ENCODE peak calls at places on chromosomes 16 and 17, in four cellular contexts. One of them, this sample, is unnamed.

GRCh38 chr16:57357330-57358151 is 1.0 kb upstream of the CCL22 start:
- DNase-seq in HepG2: peak
- DNase-seq in SK-N-SH: no peak
- DNase-seq in GM12878: peak
- DNase-seq in this sample: no peak

GRCh38 chr17:75610103-75610984 is 22.7 kb downstream of the MYO15B start:
- DNase-seq in HepG2: peak
- DNase-seq in GM12878: no peak
- DNase-seq in SK-N-SH: no peak
- DNase-seq in this sample: peak

GRCh38 chr17:62778990-62779681 is 29.0 kb downstream of the MARCHF10 start:
- DNase-seq in GM12878: no peak
- DNase-seq in HepG2: peak
- DNase-seq in SK-N-SH: peak
- DNase-seq in this sample: peak

GRCh38 chr16:4116328-4117249 is at the start of gene ADCY9:
- DNase-seq in SK-N-SH: peak
- DNase-seq in GM12878: no peak
- DNase-seq in HepG2: peak
- DNase-seq in this sample: peak

GRCh38 chr16:19555938-19556778 is 655 bp downstream of the VPS35L start:
- DNase-seq in GM12878: peak
- DNase-seq in SK-N-SH: peak
- DNase-seq in HepG2: no peak
- DNase-seq in this sample: peak

GRCh38 chr16:56980792-56981724 is 8.3 kb upstream of the NLRC5 start:
- DNase-seq in SK-N-SH: no peak
- DNase-seq in HepG2: no peak
- DNase-seq in GM12878: no peak
- DNase-seq in this sample: no peak

GRCh38 chr16:4067262-4068001 is 48.8 kb downstream of the ADCY9 start:
- DNase-seq in SK-N-SH: no peak
- DNase-seq in GM12878: no peak
- DNase-seq in HepG2: peak
- DNase-seq in this sample: no peak

GRCh38 chr17:77206557-77206956 is 65.8 kb downstream of the SEC14L1 start:
- DNase-seq in GM12878: no peak
- DNase-seq in SK-N-SH: no peak
- DNase-seq in HepG2: no peak
- DNase-seq in this sample: no peak

GRCh38 chr17:7435676-7436555 is 681 bp downstream of the TMEM102 start:
- DNase-seq in HepG2: no peak
- DNase-seq in SK-N-SH: peak
- DNase-seq in GM12878: no peak
- DNase-seq in this sample: peak

GRCh38 chr16:11101695-11102522 is 154.1 kb downstream of the SOCS1 start:
- DNase-seq in HepG2: peak
- DNase-seq in SK-N-SH: no peak
- DNase-seq in GM12878: no peak
- DNase-seq in this sample: no peak

GRCh38 chr17:9291912-9292562 is 270.7 kb downstream of the NTN1 start:
- DNase-seq in GM12878: no peak
- DNase-seq in SK-N-SH: peak
- DNase-seq in HepG2: peak
- DNase-seq in this sample: peak

GRCh38 chr16:71255721-71256120 is 25.2 kb upstream of the HYDIN start:
- DNase-seq in HepG2: no peak
- DNase-seq in SK-N-SH: peak
- DNase-seq in GM12878: no peak
- DNase-seq in this sample: no peak

GRCh38 chr17:1725642-1726511 is 1.4 kb downstream of the WDR81 start:
- DNase-seq in GM12878: no peak
- DNase-seq in SK-N-SH: peak
- DNase-seq in HepG2: no peak
- DNase-seq in this sample: no peak

GRCh38 chr17:17606416-17607000 is 15.0 kb upstream of the PEMT start:
- DNase-seq in HepG2: no peak
- DNase-seq in GM12878: no peak
- DNase-seq in SK-N-SH: no peak
- DNase-seq in this sample: no peak

DNA sequence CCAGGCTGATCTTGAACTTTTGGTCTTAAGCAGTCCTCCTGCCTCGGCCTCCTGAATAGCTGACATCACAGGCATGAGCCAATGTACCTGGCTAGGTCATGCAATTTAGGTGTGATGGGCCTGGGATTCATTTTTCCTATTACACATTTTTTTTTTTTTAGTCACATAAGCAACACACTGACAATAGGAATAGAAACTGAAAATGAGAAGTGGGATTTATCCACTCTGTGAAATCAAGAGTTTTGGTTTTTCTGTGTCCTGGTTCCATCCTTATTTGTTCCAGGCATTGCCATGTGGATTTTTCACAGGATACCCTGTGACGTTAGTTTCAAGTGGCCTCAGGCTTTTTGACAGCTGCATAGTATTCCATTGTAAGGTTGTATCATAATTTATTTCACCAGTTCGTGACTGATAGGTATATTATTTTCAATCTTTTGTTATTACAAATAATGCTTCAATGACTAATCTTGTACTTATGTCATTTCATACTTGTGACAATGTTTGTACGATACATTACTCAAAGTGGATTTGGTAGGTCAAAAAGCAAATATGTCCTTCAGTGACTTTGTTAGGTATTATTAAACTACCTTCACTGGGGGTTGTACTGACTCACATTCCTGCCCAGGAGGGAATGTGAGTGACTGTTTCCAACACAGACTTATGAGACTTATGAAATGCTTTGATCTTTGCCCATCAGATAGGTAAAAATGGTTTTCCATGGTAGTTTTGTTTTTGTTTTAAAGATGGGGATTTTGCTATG is 10.6 kb downstream of the ADCY7 start:
- DNase-seq in HepG2: peak
- DNase-seq in SK-N-SH: no peak
- DNase-seq in GM12878: no peak
- DNase-seq in this sample: peak
- TF ChIP-seq PBX3 in HepG2: no peak
- TF ChIP-seq PBX3 in SK-N-SH: no peak
- TF ChIP-seq PBX3 in GM12878: no peak
- TF ChIP-seq PBX3 in this sample: no peak

DNA sequence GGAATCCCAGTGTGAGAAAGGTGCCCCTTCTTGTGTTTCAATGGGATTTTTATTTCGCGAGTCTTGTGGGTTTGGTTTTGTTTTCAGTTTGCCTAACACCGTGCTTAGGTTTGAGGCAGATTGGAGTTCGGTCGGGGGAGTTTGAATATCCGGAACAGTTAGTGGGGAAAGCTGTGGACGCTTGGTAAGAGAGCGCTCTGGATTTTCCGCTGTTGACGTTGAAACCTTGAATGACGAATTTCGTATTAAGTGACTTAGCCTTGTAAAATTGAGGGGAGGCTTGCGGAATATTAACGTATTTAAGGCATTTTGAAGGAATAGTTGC is 567 bp downstream of the UBB start:
- DNase-seq in SK-N-SH: no peak
- DNase-seq in HepG2: no peak
- DNase-seq in GM12878: no peak
- DNase-seq in this sample: no peak
- TF ChIP-seq PBX3 in SK-N-SH: no peak
- TF ChIP-seq PBX3 in HepG2: no peak
- TF ChIP-seq PBX3 in GM12878: no peak
- TF ChIP-seq PBX3 in this sample: no peak

GRCh38 chr17:81902023-81902652 is at the start of gene NPB:
- DNase-seq in GM12878: no peak
- DNase-seq in SK-N-SH: peak
- DNase-seq in HepG2: no peak
- DNase-seq in this sample: no peak
- TF ChIP-seq PBX3 in GM12878: no peak
- TF ChIP-seq PBX3 in SK-N-SH: no peak
- TF ChIP-seq PBX3 in HepG2: peak
- TF ChIP-seq PBX3 in this sample: no peak

DNA sequence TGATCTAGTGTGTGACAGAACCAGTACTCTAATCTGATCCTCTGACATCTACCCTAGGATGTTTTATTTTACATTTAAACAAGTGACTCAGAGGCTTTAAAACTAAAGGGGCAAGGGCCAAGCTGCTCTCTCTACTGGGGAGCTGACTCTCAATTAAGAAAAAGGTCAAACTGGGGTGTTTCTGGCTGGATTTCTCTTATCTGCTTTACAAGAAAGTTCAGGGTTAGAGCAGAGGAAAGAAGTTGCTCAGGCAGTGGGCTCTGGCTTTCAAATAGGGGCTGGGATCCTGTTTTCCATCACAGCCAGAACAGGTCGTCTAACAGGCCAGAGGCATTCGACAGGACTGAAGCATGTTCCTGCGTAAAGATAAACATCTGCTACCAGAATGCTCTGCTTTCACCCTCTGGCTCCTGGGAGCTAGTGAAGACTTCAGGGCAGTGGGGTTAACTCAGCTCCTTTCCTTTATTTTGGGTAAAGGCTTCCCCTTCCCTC is 8.5 kb downstream of the MMP28 start:
- DNase-seq in GM12878: no peak
- DNase-seq in SK-N-SH: peak
- DNase-seq in HepG2: no peak
- DNase-seq in this sample: peak
- TF ChIP-seq PBX3 in GM12878: no peak
- TF ChIP-seq PBX3 in SK-N-SH: no peak
- TF ChIP-seq PBX3 in HepG2: no peak
- TF ChIP-seq PBX3 in this sample: no peak

GRCh38 chr16:54936979-54937672 is 6.5 kb downstream of the IRX5 start:
- DNase-seq in GM12878: no peak
- DNase-seq in HepG2: no peak
- DNase-seq in SK-N-SH: no peak
- DNase-seq in this sample: peak
- TF ChIP-seq PBX3 in GM12878: no peak
- TF ChIP-seq PBX3 in HepG2: no peak
- TF ChIP-seq PBX3 in SK-N-SH: no peak
- TF ChIP-seq PBX3 in this sample: no peak

DNA sequence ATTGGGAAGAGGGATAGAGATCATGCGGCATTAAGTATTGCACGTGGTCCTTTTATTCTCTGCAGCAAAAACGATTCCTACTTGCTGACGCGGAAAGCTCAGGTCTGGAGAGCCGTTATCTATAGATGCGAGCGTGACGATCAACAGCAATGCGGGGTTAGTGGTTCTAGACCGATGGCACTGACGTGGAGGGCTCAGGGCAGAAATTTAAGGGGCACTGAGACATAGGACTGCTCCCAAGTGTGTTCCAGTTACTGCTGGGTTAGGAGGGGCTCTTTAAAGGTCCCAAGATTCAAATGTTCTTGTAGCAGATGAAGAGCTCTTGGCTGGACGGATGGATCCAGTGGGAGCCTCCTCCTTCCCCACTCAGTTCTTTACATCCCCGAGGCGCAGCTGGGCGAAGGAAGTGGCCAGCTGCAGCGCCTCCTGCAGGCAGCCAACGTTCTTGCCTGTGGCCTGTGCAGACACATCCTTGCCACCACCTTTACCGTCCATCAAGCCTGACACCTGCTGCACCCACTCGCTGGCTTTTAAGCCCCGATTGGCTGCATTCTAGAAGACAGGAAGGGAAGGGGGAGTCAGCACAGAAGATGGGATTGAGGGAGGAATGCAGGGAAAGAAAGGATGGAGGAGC is 732 bp upstream of the EXOSC6 start:
- DNase-seq in GM12878: no peak
- DNase-seq in SK-N-SH: peak
- DNase-seq in HepG2: no peak
- DNase-seq in this sample: peak
- TF ChIP-seq PBX3 in GM12878: no peak
- TF ChIP-seq PBX3 in SK-N-SH: no peak
- TF ChIP-seq PBX3 in HepG2: no peak
- TF ChIP-seq PBX3 in this sample: no peak

GRCh38 chr17:12599185-12599920 is 66.3 kb upstream of the MYOCD start:
- DNase-seq in SK-N-SH: no peak
- DNase-seq in GM12878: no peak
- DNase-seq in HepG2: no peak
- DNase-seq in this sample: peak
- TF ChIP-seq PBX3 in SK-N-SH: no peak
- TF ChIP-seq PBX3 in GM12878: no peak
- TF ChIP-seq PBX3 in HepG2: no peak
- TF ChIP-seq PBX3 in this sample: no peak